ENCODE peak calls at places on chromosome 4, in four cellular contexts. One of them, this sample, is unnamed.

GRCh38 chr4:36187723-36188333 is 56.5 kb downstream of the ARAP2 start:
- DNase-seq in activated effector memory CD4-positive, alpha-beta T cell treated with Interleukin-2 at 50 U/mL for 16 hours: no peak
- DNase-seq in pancreas: no peak
- DNase-seq in stimulated activated naive CD4-positive, alpha-beta T cell: no peak
- DNase-seq in this sample: no peak

GRCh38 chr4:123113193-123113592 is 190.8 kb upstream of the NUDT6 start:
- DNase-seq in pancreas: no peak
- DNase-seq in activated effector memory CD4-positive, alpha-beta T cell treated with Interleukin-2 at 50 U/mL for 16 hours: no peak
- DNase-seq in stimulated activated naive CD4-positive, alpha-beta T cell: no peak
- DNase-seq in this sample: no peak

GRCh38 chr4:118173956-118174355 is 139.7 kb downstream of the NDST3 start:
- DNase-seq in pancreas: no peak
- DNase-seq in stimulated activated naive CD4-positive, alpha-beta T cell: no peak
- DNase-seq in activated effector memory CD4-positive, alpha-beta T cell treated with Interleukin-2 at 50 U/mL for 16 hours: no peak
- DNase-seq in this sample: no peak

GRCh38 chr4:39565925-39566630 is 38.8 kb upstream of the UGDH start:
- DNase-seq in stimulated activated naive CD4-positive, alpha-beta T cell: no peak
- DNase-seq in activated effector memory CD4-positive, alpha-beta T cell treated with Interleukin-2 at 50 U/mL for 16 hours: no peak
- DNase-seq in pancreas: no peak
- DNase-seq in this sample: no peak

GRCh38 chr4:3416821-3417221 is 24.9 kb upstream of the HGFAC start:
- DNase-seq in pancreas: no peak
- DNase-seq in activated effector memory CD4-positive, alpha-beta T cell treated with Interleukin-2 at 50 U/mL for 16 hours: no peak
- DNase-seq in stimulated activated naive CD4-positive, alpha-beta T cell: no peak
- DNase-seq in this sample: peak; percentile 10

GRCh38 chr4:153790962-153791551 is 2.2 kb upstream of the SFRP2 start:
- DNase-seq in stimulated activated naive CD4-positive, alpha-beta T cell: peak; percentile 3
- DNase-seq in pancreas: peak; percentile 43
- DNase-seq in activated effector memory CD4-positive, alpha-beta T cell treated with Interleukin-2 at 50 U/mL for 16 hours: no peak
- DNase-seq in this sample: no peak

GRCh38 chr4:54226399-54227260 is 2.5 kb upstream of the PDGFRA start:
- DNase-seq in pancreas: no peak
- DNase-seq in stimulated activated naive CD4-positive, alpha-beta T cell: no peak
- DNase-seq in activated effector memory CD4-positive, alpha-beta T cell treated with Interleukin-2 at 50 U/mL for 16 hours: no peak
- DNase-seq in this sample: peak; percentile 43

GRCh38 chr4:956531-957230 is 16.7 kb downstream of the DGKQ start:
- DNase-seq in stimulated activated naive CD4-positive, alpha-beta T cell: no peak
- DNase-seq in pancreas: no peak
- DNase-seq in activated effector memory CD4-positive, alpha-beta T cell treated with Interleukin-2 at 50 U/mL for 16 hours: no peak
- DNase-seq in this sample: no peak

GRCh38 chr4:139594591-139595185 is 38.7 kb upstream of the SETD7 start:
- DNase-seq in activated effector memory CD4-positive, alpha-beta T cell treated with Interleukin-2 at 50 U/mL for 16 hours: no peak
- DNase-seq in pancreas: no peak
- DNase-seq in stimulated activated naive CD4-positive, alpha-beta T cell: no peak
- DNase-seq in this sample: no peak

GRCh38 chr4:24121395-24122175 is 231.7 kb upstream of the PPARGC1A start:
- DNase-seq in pancreas: no peak
- DNase-seq in stimulated activated naive CD4-positive, alpha-beta T cell: no peak
- DNase-seq in activated effector memory CD4-positive, alpha-beta T cell treated with Interleukin-2 at 50 U/mL for 16 hours: no peak
- DNase-seq in this sample: no peak

GRCh38 chr4:3218824-3219760 is 29.9 kb upstream of the MSANTD1 start:
- DNase-seq in activated effector memory CD4-positive, alpha-beta T cell treated with Interleukin-2 at 50 U/mL for 16 hours: no peak
- DNase-seq in pancreas: no peak
- DNase-seq in stimulated activated naive CD4-positive, alpha-beta T cell: no peak
- DNase-seq in this sample: no peak

GRCh38 chr4:6326312-6327060 is 56.8 kb downstream of the WFS1 start:
- DNase-seq in stimulated activated naive CD4-positive, alpha-beta T cell: no peak
- DNase-seq in activated effector memory CD4-positive, alpha-beta T cell treated with Interleukin-2 at 50 U/mL for 16 hours: no peak
- DNase-seq in pancreas: no peak
- DNase-seq in this sample: no peak

GRCh38 chr4:186719925-186720694 is 3.5 kb downstream of the FAT1 start:
- DNase-seq in stimulated activated naive CD4-positive, alpha-beta T cell: no peak
- DNase-seq in pancreas: no peak
- DNase-seq in activated effector memory CD4-positive, alpha-beta T cell treated with Interleukin-2 at 50 U/mL for 16 hours: no peak
- DNase-seq in this sample: no peak

GRCh38 chr4:102625232-102625930 is 124.2 kb downstream of the NFKB1 start:
- DNase-seq in stimulated activated naive CD4-positive, alpha-beta T cell: no peak
- DNase-seq in activated effector memory CD4-positive, alpha-beta T cell treated with Interleukin-2 at 50 U/mL for 16 hours: peak; percentile 53
- DNase-seq in pancreas: no peak
- DNase-seq in this sample: no peak

GRCh38 chr4:45648846-45649245 is 475.0 kb downstream of the GABRG1 start:
- DNase-seq in stimulated activated naive CD4-positive, alpha-beta T cell: no peak
- DNase-seq in pancreas: no peak
- DNase-seq in activated effector memory CD4-positive, alpha-beta T cell treated with Interleukin-2 at 50 U/mL for 16 hours: no peak
- DNase-seq in this sample: no peak

GRCh38 chr4:17336524-17336941 is 175.4 kb downstream of the QDPR start:
- DNase-seq in activated effector memory CD4-positive, alpha-beta T cell treated with Interleukin-2 at 50 U/mL for 16 hours: peak; percentile 68
- DNase-seq in pancreas: no peak
- DNase-seq in stimulated activated naive CD4-positive, alpha-beta T cell: peak; percentile 31
- DNase-seq in this sample: peak; percentile 8

GRCh38 chr4:66331761-66332160 is 661.5 kb upstream of the EPHA5 start:
- DNase-seq in pancreas: no peak
- DNase-seq in activated effector memory CD4-positive, alpha-beta T cell treated with Interleukin-2 at 50 U/mL for 16 hours: no peak
- DNase-seq in stimulated activated naive CD4-positive, alpha-beta T cell: no peak
- DNase-seq in this sample: no peak

GRCh38 chr4:185890196-185890595 is 78.2 kb upstream of the SORBS2 start:
- DNase-seq in activated effector memory CD4-positive, alpha-beta T cell treated with Interleukin-2 at 50 U/mL for 16 hours: no peak
- DNase-seq in stimulated activated naive CD4-positive, alpha-beta T cell: no peak
- DNase-seq in pancreas: no peak
- DNase-seq in this sample: no peak

GRCh38 chr4:112704322-112704721 is 67.4 kb downstream of the LARP7 start:
- DNase-seq in stimulated activated naive CD4-positive, alpha-beta T cell: no peak
- DNase-seq in activated effector memory CD4-positive, alpha-beta T cell treated with Interleukin-2 at 50 U/mL for 16 hours: no peak
- DNase-seq in pancreas: no peak
- DNase-seq in this sample: no peak

GRCh38 chr4:12583286-12583685 is 900.9 kb downstream of the RAB28 start:
- DNase-seq in stimulated activated naive CD4-positive, alpha-beta T cell: no peak
- DNase-seq in pancreas: no peak
- DNase-seq in activated effector memory CD4-positive, alpha-beta T cell treated with Interleukin-2 at 50 U/mL for 16 hours: no peak
- DNase-seq in this sample: no peak

GRCh38 chr4:7034262-7035081 is 8.7 kb upstream of the TADA2B start:
- DNase-seq in pancreas: peak; percentile 83
- DNase-seq in stimulated activated naive CD4-positive, alpha-beta T cell: no peak
- DNase-seq in activated effector memory CD4-positive, alpha-beta T cell treated with Interleukin-2 at 50 U/mL for 16 hours: no peak
- DNase-seq in this sample: no peak

GRCh38 chr4:83356899-83357661 is 22.4 kb upstream of the HPSE start:
- DNase-seq in pancreas: no peak
- DNase-seq in stimulated activated naive CD4-positive, alpha-beta T cell: no peak
- DNase-seq in activated effector memory CD4-positive, alpha-beta T cell treated with Interleukin-2 at 50 U/mL for 16 hours: no peak
- DNase-seq in this sample: no peak

GRCh38 chr4:7674706-7675105 is 240.0 kb upstream of the PSAPL1 start:
- DNase-seq in pancreas: no peak
- DNase-seq in stimulated activated naive CD4-positive, alpha-beta T cell: no peak
- DNase-seq in activated effector memory CD4-positive, alpha-beta T cell treated with Interleukin-2 at 50 U/mL for 16 hours: no peak
- DNase-seq in this sample: no peak

GRCh38 chr4:16820304-16820703 is 78.1 kb downstream of the LDB2 start:
- DNase-seq in pancreas: no peak
- DNase-seq in stimulated activated naive CD4-positive, alpha-beta T cell: no peak
- DNase-seq in activated effector memory CD4-positive, alpha-beta T cell treated with Interleukin-2 at 50 U/mL for 16 hours: no peak
- DNase-seq in this sample: no peak

GRCh38 chr4:81562093-81562492 is 90.4 kb upstream of the RASGEF1B start:
- DNase-seq in activated effector memory CD4-positive, alpha-beta T cell treated with Interleukin-2 at 50 U/mL for 16 hours: no peak
- DNase-seq in stimulated activated naive CD4-positive, alpha-beta T cell: no peak
- DNase-seq in pancreas: no peak
- DNase-seq in this sample: no peak

GRCh38 chr4:5114911-5115310 is 63.6 kb downstream of the STK32B start:
- DNase-seq in activated effector memory CD4-positive, alpha-beta T cell treated with Interleukin-2 at 50 U/mL for 16 hours: no peak
- DNase-seq in stimulated activated naive CD4-positive, alpha-beta T cell: no peak
- DNase-seq in pancreas: no peak
- DNase-seq in this sample: no peak

GRCh38 chr4:3523628-3524221 is 8.5 kb downstream of the LRPAP1 start:
- DNase-seq in pancreas: peak; percentile 33
- DNase-seq in stimulated activated naive CD4-positive, alpha-beta T cell: no peak
- DNase-seq in activated effector memory CD4-positive, alpha-beta T cell treated with Interleukin-2 at 50 U/mL for 16 hours: no peak
- DNase-seq in this sample: no peak

GRCh38 chr4:163003979-163004378 is 162.7 kb downstream of the NAF1 start:
- DNase-seq in stimulated activated naive CD4-positive, alpha-beta T cell: no peak
- DNase-seq in pancreas: no peak
- DNase-seq in activated effector memory CD4-positive, alpha-beta T cell treated with Interleukin-2 at 50 U/mL for 16 hours: no peak
- DNase-seq in this sample: no peak

GRCh38 chr4:8342651-8343050 is 73.1 kb downstream of the HTRA3 start:
- DNase-seq in stimulated activated naive CD4-positive, alpha-beta T cell: no peak
- DNase-seq in activated effector memory CD4-positive, alpha-beta T cell treated with Interleukin-2 at 50 U/mL for 16 hours: no peak
- DNase-seq in pancreas: no peak
- DNase-seq in this sample: no peak

GRCh38 chr4:188387134-188387791 is 248.0 kb downstream of the TRIML1 start:
- DNase-seq in pancreas: no peak
- DNase-seq in activated effector memory CD4-positive, alpha-beta T cell treated with Interleukin-2 at 50 U/mL for 16 hours: no peak
- DNase-seq in stimulated activated naive CD4-positive, alpha-beta T cell: no peak
- DNase-seq in this sample: no peak

GRCh38 chr4:152032722-152033131 is 271.9 kb upstream of the GATB start:
- DNase-seq in stimulated activated naive CD4-positive, alpha-beta T cell: no peak
- DNase-seq in pancreas: no peak
- DNase-seq in activated effector memory CD4-positive, alpha-beta T cell treated with Interleukin-2 at 50 U/mL for 16 hours: no peak
- DNase-seq in this sample: no peak